ENCODE peak calls at places on chromosomes 7 and 10, in nine cellular contexts. N is ACHN, C is NCI-H748 treated with DMSO at 0.1 percent for 48 hours, W is amniotic stem cell, X is heart right ventricle, Y is H9, O is ureter, H is HT-29, P is GM23248. Q is an unnamed sample.

GRCh38 chr10:91925022-91925320 is 1.4 kb downstream of the BTAF1 start:
- DNase-seq in N (no peak), C (no peak), W (no peak), X (no peak), Y (no peak), O (no peak), H (no peak), P (peak; percentile 58), Q (peak; percentile 34)

GRCh38 chr7:12709731-12710502 is 22.5 kb downstream of the ARL4A start:
- DNase-seq in N (no peak), C (no peak), W (no peak), X (no peak), Y (no peak), O (no peak), H (peak; percentile 47), P (peak; percentile 68), Q (no peak)

GRCh38 chr7:14432936-14433335 is 443.5 kb upstream of the ETV1 start:
- DNase-seq in N (no peak), C (no peak), W (no peak), X (no peak), Y (no peak), O (no peak), H (no peak), P (no peak), Q (no peak)

GRCh38 chr10:6037422-6037821 is 24.7 kb downstream of the IL2RA start:
- DNase-seq in N (no peak), C (no peak), W (no peak), X (peak; percentile 0), Y (no peak), O (peak; percentile 5), H (no peak), P (no peak), Q (no peak)

GRCh38 chr7:157560258-157560654 is 223.5 kb downstream of the DNAJB6 start:
- DNase-seq in N (no peak), C (no peak), W (no peak), X (no peak), Y (no peak), O (no peak), H (no peak), P (no peak), Q (no peak)

GRCh38 chr10:71675295-71675970 is 44.1 kb downstream of the C10orf105 start:
- DNase-seq in N (no peak), C (no peak), W (no peak), X (no peak), Y (no peak), O (no peak), H (no peak), P (no peak), Q (no peak)

GRCh38 chr10:7460006-7460405 is 49.2 kb upstream of the SFMBT2 start:
- DNase-seq in N (no peak), C (no peak), W (no peak), X (no peak), Y (no peak), O (no peak), H (no peak), P (no peak), Q (no peak)

GRCh38 chr7:50660040-50660829 is 95.0 kb upstream of the DDC start:
- DNase-seq in N (no peak), C (no peak), W (no peak), X (no peak), Y (no peak), O (no peak), H (no peak), P (no peak), Q (no peak)

GRCh38 chr10:57979466-57979865 is 288.2 kb downstream of the IPMK start:
- DNase-seq in N (peak; percentile 12), C (no peak), W (no peak), X (no peak), Y (no peak), O (no peak), H (peak; percentile 53), P (peak; percentile 53), Q (no peak)

GRCh38 chr7:29360633-29361625 is 166.4 kb downstream of the CHN2 start:
- DNase-seq in N (no peak), C (no peak), W (no peak), X (no peak), Y (no peak), O (no peak), H (no peak), P (peak; percentile 56), Q (no peak)

GRCh38 chr7:2104107-2104710 is 128.5 kb downstream of the MAD1L1 start:
- DNase-seq in N (peak; percentile 18), C (no peak), W (peak; percentile 76), X (peak; percentile 90), Y (peak; percentile 90), O (peak; percentile 88), H (no peak), P (peak; percentile 96), Q (peak; percentile 57)

GRCh38 chr10:96292971-96293909 is 11.0 kb upstream of the DNTT start:
- DNase-seq in N (peak; percentile 68), C (peak; percentile 17), W (peak; percentile 18), X (peak; percentile 15), Y (no peak), O (no peak), H (peak; percentile 70), P (peak; percentile 64), Q (peak; percentile 74)

GRCh38 chr10:69757206-69757552 is 44.5 kb upstream of the COL13A1 start:
- DNase-seq in N (no peak), C (no peak), W (no peak), X (no peak), Y (no peak), O (no peak), H (no peak), P (no peak), Q (no peak)

GRCh38 chr10:31290386-31290785 is 28.6 kb upstream of the ZEB1 start:
- DNase-seq in N (no peak), C (no peak), W (no peak), X (no peak), Y (no peak), O (no peak), H (no peak), P (no peak), Q (no peak)

Q was measured in kidney glomerular epithelial cell.